ENCODE peak calls at places on chromosomes 13 and 19, in four cellular contexts. L is BE2C, S is iris pigment epithelial cell, U is T-cell. A is an unnamed sample.

GRCh38 chr19:35299523-35300339 is 7.8 kb downstream of the MAG start:
- DNase-seq in S (no peak), L (peak), U (no peak), A (peak)

GRCh38 chr13:20197361-20197834 is 4.7 kb upstream of the GJB2 start:
- DNase-seq in U (no peak), L (no peak), S (peak), A (peak)

GRCh38 chr19:8174706-8175105 is 25.3 kb upstream of the FBN3 start:
- DNase-seq in U (no peak), S (peak), L (no peak), A (no peak)

GRCh38 chr13:113631341-113632095 is 26.5 kb downstream of the ATP4B start:
- DNase-seq in S (no peak), L (no peak), U (no peak), A (no peak)

GRCh38 chr19:973726-974563 is 10.2 kb upstream of the WDR18 start:
- DNase-seq in L (peak), U (no peak), S (no peak), A (no peak)

GRCh38 chr19:50669319-50670101 is 20.3 kb downstream of the C19orf81 start:
- DNase-seq in U (peak), L (peak), S (peak), A (peak)

GRCh38 chr13:35923347-35923746 is 207.8 kb downstream of the DCLK1 start:
- DNase-seq in S (peak), U (no peak), L (no peak), A (no peak)

GRCh38 chr13:113887700-113888201 is 23.9 kb upstream of the GAS6 start:
- DNase-seq in L (no peak), S (no peak), U (no peak), A (no peak)

GRCh38 chr19:48169585-48169973 is 565 bp downstream of the LIG1 start:
- DNase-seq in S (peak), U (peak), L (peak), A (peak)

GRCh38 chr13:28792992-28793391 is 27.1 kb upstream of the MTUS2 start:
- DNase-seq in U (no peak), L (no peak), S (peak), A (no peak)

GRCh38 chr13:31951215-31951678 is 80.3 kb upstream of the FRY start:
- DNase-seq in U (peak), L (no peak), S (peak), A (no peak)

GRCh38 chr13:59914556-59914955 is 249.2 kb downstream of the DIAPH3 start:
- DNase-seq in U (no peak), S (peak), L (no peak), A (no peak)

GRCh38 chr19:6214881-6215541 is 64.8 kb downstream of the MLLT1 start:
- DNase-seq in L (no peak), S (no peak), U (no peak), A (no peak)

GRCh38 chr13:96100457-96101220 is 10.7 kb downstream of the HS6ST3 start:
- DNase-seq in U (no peak), L (no peak), S (no peak), A (no peak)

GRCh38 chr13:112968910-112969691 is at the start of gene MCF2L:
- DNase-seq in U (peak), L (no peak), S (peak), A (peak)

GRCh38 chr13:101728021-101728420 is 275.5 kb downstream of the ITGBL1 start:
- DNase-seq in S (no peak), U (no peak), L (no peak), A (no peak)

GRCh38 chr19:27806471-27807070 is 1406.4 kb downstream of the UQCRFS1 start:
- DNase-seq in S (no peak), U (no peak), L (no peak), A (no peak)

GRCh38 chr13:98998831-98999634 is 21.2 kb upstream of the DOCK9 start:
- DNase-seq in U (peak), L (no peak), S (peak), A (no peak)

GRCh38 chr13:38970380-38971051 is 20.1 kb downstream of the STOML3 start:
- DNase-seq in S (no peak), U (no peak), L (no peak), A (peak)

GRCh38 chr19:18282021-18282787 is 782 bp upstream of the JUND start:
- DNase-seq in S (no peak), L (no peak), U (no peak), A (peak)

GRCh38 chr13:91714726-91715334 is 316.4 kb downstream of the GPC5 start:
- DNase-seq in L (peak), U (no peak), S (no peak), A (peak)

GRCh38 chr19:55437410-55437809 is 5.7 kb downstream of the SHISA7 start:
- DNase-seq in S (peak), L (no peak), U (no peak), A (no peak)

GRCh38 chr19:48619692-48620565 is 623 bp downstream of the SPHK2 start:
- DNase-seq in U (no peak), L (no peak), S (no peak), A (no peak)

GRCh38 chr13:32940601-32941000 is 75.6 kb upstream of the KL start:
- DNase-seq in S (peak), U (no peak), L (peak), A (peak)

GRCh38 chr13:40484981-40485380 is 181.5 kb downstream of the FOXO1 start:
- DNase-seq in S (no peak), L (no peak), U (no peak), A (no peak)